ENCODE peak calls at places on chromosomes 13 and 19, in six cellular contexts. Z is neural progenitor cell, O is spleen, N is A549, X is brain microvascular endothelial cell, Q is HL-60. P is an unnamed sample.

GRCh38 chr13:51243227-51243626 is 21.0 kb downstream of the FAM124A start:
- DNase-seq in Q (no peak), Z (peak), N (no peak), X (no peak), O (no peak), P (no peak)

GRCh38 chr19:38769635-38770211 is 3.6 kb downstream of the LGALS7 start:
- DNase-seq in N (peak), X (peak), Q (peak), Z (peak), O (peak), P (peak)

GRCh38 chr13:36069881-36070366 is 61.3 kb downstream of the DCLK1 start:
- DNase-seq in X (no peak), Q (no peak), N (no peak), Z (no peak), O (no peak), P (no peak)

GRCh38 chr13:112169941-112170822 is 103.2 kb downstream of the SOX1 start:
- DNase-seq in X (no peak), Z (no peak), O (no peak), N (no peak), Q (no peak), P (peak)

GRCh38 chr19:39362682-39363657 is 20.7 kb downstream of the SAMD4B start:
- DNase-seq in N (no peak), X (peak), Q (no peak), O (no peak), Z (no peak), P (no peak)

GRCh38 chr19:6378036-6378435 is 2.3 kb upstream of the PSPN start:
- DNase-seq in Z (peak), X (no peak), Q (no peak), N (no peak), O (no peak), P (no peak)

GRCh38 chr13:109859216-109859835 is 72.9 kb upstream of the IRS2 start:
- DNase-seq in Q (no peak), X (no peak), N (no peak), Z (no peak), O (no peak), P (no peak)

GRCh38 chr19:41089955-41090354 is 1.7 kb downstream of the CYP2A13 start:
- DNase-seq in Q (no peak), O (no peak), Z (peak), N (no peak), X (no peak), P (no peak)

GRCh38 chr13:51814825-51815650 is 11.1 kb upstream of the DHRS12 start:
- DNase-seq in N (peak), O (no peak), X (peak), Q (peak), Z (peak), P (no peak)

GRCh38 chr19:11373166-11373884 is 1.1 kb upstream of the SWSAP1 start:
- DNase-seq in Q (peak), X (no peak), N (no peak), O (no peak), Z (peak), P (no peak)

GRCh38 chr19:19021115-19021514 is 12.2 kb downstream of the SUGP2 start:
- DNase-seq in O (no peak), X (peak), N (no peak), Z (no peak), Q (no peak), P (no peak)

GRCh38 chr19:5893907-5894703 is 9.5 kb downstream of the NDUFA11 start:
- DNase-seq in N (no peak), X (no peak), Z (no peak), O (peak), Q (no peak), P (no peak)

GRCh38 chr13:45257638-45258338 is 56.9 kb upstream of the KCTD4 start:
- DNase-seq in N (no peak), O (no peak), X (no peak), Q (no peak), Z (no peak), P (no peak)

GRCh38 chr19:18649371-18650047 is 12.7 kb downstream of the KLHL26 start:
- DNase-seq in O (peak), X (peak), Q (no peak), Z (peak), N (no peak), P (peak)

GRCh38 chr13:33645591-33646554 is 172.1 kb upstream of the RFC3 start:
- DNase-seq in Z (no peak), Q (no peak), N (no peak), O (no peak), X (no peak), P (no peak)

GRCh38 chr19:664913-665443 is 2.0 kb upstream of the RNF126 start:
- DNase-seq in X (peak), Z (peak), O (peak), N (peak), Q (peak), P (no peak)

GRCh38 chr13:111962431-111962891 is 104.5 kb upstream of the SOX1 start:
- DNase-seq in N (no peak), X (no peak), Z (no peak), O (no peak), Q (peak), P (no peak)

GRCh38 chr13:88257706-88258105 is 586.5 kb downstream of the SLITRK5 start:
- DNase-seq in X (no peak), O (no peak), Z (no peak), N (no peak), Q (no peak), P (no peak)
- TF ChIP-seq CTCF in X (no peak), O (no peak), Z (no peak), N (no peak), Q (no peak), P (no peak)

GRCh38 chr13:21435231-21435630 is 23.9 kb downstream of the ZDHHC20 start:
- DNase-seq in N (no peak), Q (no peak), O (no peak), X (no peak), Z (no peak), P (no peak)
- H3K27ac ChIP-seq in N (no peak), Q (peak), O (peak), X (peak), Z (no peak), P (peak)

DNA sequence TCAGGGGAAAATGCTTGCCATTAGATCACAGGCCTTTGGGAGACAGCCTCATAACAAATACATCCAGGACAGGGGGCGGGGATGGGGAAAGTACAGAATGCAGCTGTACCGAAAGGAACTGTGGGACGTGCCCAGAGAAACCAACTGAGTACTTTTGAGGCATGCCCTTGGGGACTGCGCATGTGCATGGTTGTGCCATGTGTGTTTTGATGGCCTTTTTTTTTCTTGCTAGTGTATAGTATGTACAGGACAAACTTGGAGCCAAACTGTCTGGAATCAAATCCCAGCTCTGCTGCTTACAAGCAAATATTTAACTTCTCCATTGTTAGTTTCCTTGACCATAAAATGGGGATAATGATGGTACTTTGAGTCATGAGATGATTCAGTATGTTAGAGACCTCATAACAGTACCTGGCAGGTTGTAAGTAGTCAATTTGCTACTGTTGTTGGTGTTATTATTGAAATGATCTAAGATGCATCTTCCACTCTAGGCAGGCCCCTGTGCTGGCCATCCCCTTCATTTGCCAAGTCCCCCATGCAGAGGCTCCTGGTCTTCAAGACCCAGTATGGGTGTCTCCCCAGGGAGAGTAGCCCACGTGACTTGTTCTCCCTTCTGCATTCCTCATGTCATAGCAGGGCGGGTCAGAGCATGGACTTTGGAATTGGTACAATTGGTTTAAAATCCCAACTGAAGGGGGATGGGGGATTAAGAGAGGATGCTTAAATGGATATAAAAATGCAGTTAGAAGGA is 68.2 kb upstream of the NPAS1 start:
- DNase-seq in N (peak), X (no peak), Q (no peak), O (no peak), Z (no peak), P (no peak)
- H3K4me3 ChIP-seq in N (peak), X (no peak), Q (no peak), O (no peak), Z (no peak), P (no peak)

GRCh38 chr13:77918391-77919261 is at the start of gene EDNRB:
- DNase-seq in Q (peak), X (peak), N (peak), O (peak), Z (peak), P (no peak)
- TF ChIP-seq CTCF in Q (no peak), X (peak), N (no peak), O (no peak), Z (peak), P (no peak)

DNA sequence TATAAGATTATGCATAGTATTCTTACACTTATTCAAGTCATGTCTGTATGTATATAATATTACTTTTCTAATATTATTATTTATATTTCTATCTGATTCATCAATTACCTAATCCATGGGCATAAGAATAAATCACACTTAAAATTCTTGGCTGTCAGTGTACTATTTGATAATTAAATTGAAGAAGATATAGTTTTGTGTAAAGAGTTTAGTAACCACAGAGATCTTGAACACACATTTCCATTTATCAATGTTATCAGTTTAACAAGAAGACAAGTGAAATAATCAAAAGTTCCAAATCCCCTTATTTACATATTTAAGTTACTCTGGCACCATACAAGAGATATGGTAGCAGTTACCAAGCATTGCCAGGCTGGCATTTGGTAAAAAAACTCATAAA is 244.5 kb downstream of the OXGR1 start:
- DNase-seq in Q (no peak), O (no peak), N (no peak), X (no peak), Z (no peak), P (no peak)
- H3K27ac ChIP-seq in Q (no peak), O (no peak), N (no peak), X (no peak), Z (no peak), P (no peak)

DNA sequence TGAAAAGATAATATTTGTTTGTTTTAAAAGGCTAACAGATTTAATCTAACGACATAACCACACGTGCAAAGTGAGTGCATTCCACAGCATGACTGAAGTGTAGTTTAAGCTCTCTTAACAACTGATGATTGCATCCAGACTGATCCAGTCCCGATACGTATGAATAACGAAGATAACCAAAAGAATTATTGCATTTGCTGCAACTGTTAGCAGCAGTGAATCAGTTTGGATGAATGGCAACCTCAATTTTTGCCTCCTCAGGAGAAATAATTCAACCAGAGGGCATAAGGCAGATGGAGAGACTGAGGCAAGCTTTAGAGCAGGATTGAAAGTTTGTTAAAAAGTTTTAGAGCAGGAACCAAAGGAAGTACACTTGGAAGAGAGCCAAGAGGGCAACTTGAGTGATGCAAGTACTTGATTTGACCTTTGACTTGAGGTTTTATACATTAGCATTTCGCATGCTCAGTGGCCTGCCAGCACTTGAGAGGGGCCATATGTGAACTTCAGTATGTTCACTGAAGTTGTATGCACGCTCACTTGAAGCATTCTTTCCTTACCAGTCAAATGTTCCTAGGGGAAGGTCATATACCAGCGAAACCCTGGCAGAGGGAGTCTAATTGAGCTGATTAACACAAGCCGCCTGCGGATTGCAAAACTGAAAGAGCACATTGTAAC is 835.0 kb upstream of the PCDH20 start:
- DNase-seq in O (no peak), X (no peak), Z (no peak), N (no peak), Q (no peak), P (no peak)
- H3K4me3 ChIP-seq in O (no peak), X (no peak), Z (no peak), N (no peak), Q (no peak), P (no peak)

GRCh38 chr13:100398360-100398759 is 190.2 kb downstream of the GGACT start:
- DNase-seq in N (no peak), Z (no peak), Q (no peak), X (no peak), O (no peak), P (no peak)

GRCh38 chr13:100396771-100397170 is 191.8 kb downstream of the GGACT start:
- DNase-seq in N (no peak), O (no peak), Q (no peak), X (no peak), Z (peak), P (no peak)

GRCh38 chr13:100397627-100398026 is 191.0 kb downstream of the GGACT start:
- DNase-seq in X (no peak), Z (no peak), O (no peak), Q (no peak), N (no peak), P (no peak)

GRCh38 chr13:100394005-100394695 is 194.4 kb downstream of the GGACT start:
- DNase-seq in O (no peak), X (peak), N (no peak), Q (no peak), Z (no peak), P (no peak)

GRCh38 chr13:100395698-100396373 is 192.8 kb downstream of the GGACT start:
- DNase-seq in Q (no peak), O (no peak), X (no peak), N (no peak), Z (no peak), P (no peak)
- TF ChIP-seq CTCF in Q (no peak), O (no peak), X (no peak), N (no peak), Z (no peak), P (no peak)